ENCODE peak calls at places on chromosomes 7 and 10, in ten cellular contexts. Z, A, X, P, R, J, L, G, Y and B are unnamed samples.

GRCh38 chr7:121279822-121280221 is 49.0 kb upstream of the WNT16 start:
- DNase-seq in Z (no peak), G (no peak), X (no peak), Y (no peak), P (no peak), A (no peak), L (no peak), J (no peak), R (no peak), B (no peak)

GRCh38 chr7:64951250-64951848 is 39.5 kb downstream of the ZNF117 start:
- DNase-seq in L (no peak), G (no peak), X (no peak), J (peak), A (no peak), Z (peak), R (peak), Y (peak), P (no peak), B (peak)

GRCh38 chr10:114634607-114634974 is 23.5 kb downstream of the ABLIM1 start:
- DNase-seq in J (peak), L (peak), Y (peak), Z (no peak), P (no peak), G (no peak), A (no peak), R (peak), X (no peak), B (peak)

GRCh38 chr7:152979376-152979775 is 219.8 kb downstream of the ACTR3B start:
- DNase-seq in X (no peak), Y (no peak), R (no peak), J (no peak), Z (no peak), A (no peak), P (no peak), G (no peak), L (no peak), B (no peak)

GRCh38 chr10:100968839-100969174 is 497 bp upstream of the SEMA4G start:
- DNase-seq in Y (no peak), Z (no peak), J (no peak), L (no peak), A (no peak), X (no peak), G (no peak), R (no peak), P (no peak), B (no peak)

GRCh38 chr10:122878799-122879338 is 512 bp downstream of the FAM24B start:
- DNase-seq in G (no peak), L (no peak), Z (peak), A (no peak), Y (peak), J (no peak), P (no peak), R (no peak), X (no peak), B (no peak)

GRCh38 chr7:27155816-27156507 is 513 bp downstream of the HOXA7 start:
- DNase-seq in Y (peak), G (no peak), L (no peak), P (no peak), X (peak), Z (no peak), J (peak), R (no peak), A (no peak), B (no peak)

GRCh38 chr7:516606-517456 is 2.8 kb downstream of the PDGFA start:
- DNase-seq in Z (no peak), R (no peak), X (peak), J (peak), L (peak), Y (peak), P (no peak), A (no peak), G (no peak), B (no peak)

GRCh38 chr10:84537447-84537931 is 209.1 kb downstream of the CCSER2 start:
- DNase-seq in Z (peak), P (no peak), A (no peak), J (peak), Y (peak), G (no peak), L (peak), X (peak), R (peak), B (peak)

GRCh38 chr10:78779339-78779955 is 289.3 kb upstream of the ZMIZ1 start:
- DNase-seq in R (no peak), J (no peak), L (no peak), P (no peak), Y (peak), Z (no peak), A (no peak), X (no peak), G (no peak), B (no peak)

GRCh38 chr10:25869067-25869591 is 64.9 kb upstream of the MYO3A start:
- DNase-seq in A (no peak), R (no peak), P (no peak), Z (no peak), G (no peak), L (no peak), Y (no peak), J (no peak), X (no peak), B (no peak)

GRCh38 chr10:111515264-111515663 is 438.4 kb downstream of the ADRA2A start:
- DNase-seq in Z (no peak), X (no peak), Y (no peak), J (no peak), G (no peak), R (no peak), L (no peak), A (no peak), P (no peak), B (no peak)

GRCh38 chr7:158617737-158618128 is 30.1 kb upstream of the PTPRN2 start:
- DNase-seq in A (no peak), J (no peak), P (no peak), X (no peak), G (no peak), R (no peak), Y (no peak), Z (no peak), L (no peak), B (no peak)

GRCh38 chr10:7102084-7102483 is 308.8 kb downstream of the SFMBT2 start:
- DNase-seq in X (no peak), L (no peak), A (no peak), J (no peak), Y (no peak), P (no peak), G (no peak), R (no peak), Z (no peak), B (no peak)

GRCh38 chr10:104146871-104147270 is 24.9 kb downstream of the SFR1 start:
- DNase-seq in R (peak), L (no peak), J (no peak), G (no peak), Y (no peak), Z (no peak), P (no peak), A (no peak), X (no peak), B (no peak)

GRCh38 chr10:110141185-110141584 is 66.2 kb upstream of the MXI1 start:
- DNase-seq in G (no peak), L (no peak), Z (no peak), A (no peak), X (no peak), R (no peak), J (no peak), P (no peak), Y (no peak), B (no peak)

GRCh38 chr10:83991986-83992753 is 147.1 kb upstream of the GHITM start:
- DNase-seq in Z (peak), Y (peak), J (no peak), L (no peak), G (no peak), R (no peak), X (no peak), P (no peak), A (no peak), B (no peak)

GRCh38 chr10:22475857-22476600 is 130.7 kb downstream of the SPAG6 start:
- DNase-seq in P (no peak), G (no peak), X (no peak), A (no peak), Z (no peak), L (no peak), Y (no peak), J (no peak), R (peak), B (no peak)

GRCh38 chr7:4694653-4695335 is 12.7 kb downstream of the FOXK1 start:
- DNase-seq in X (peak), G (no peak), Z (no peak), Y (peak), P (no peak), J (no peak), R (no peak), A (no peak), L (peak), B (peak)

GRCh38 chr7:23012797-23013714 is 874 bp downstream of the HYCC1 start:
- DNase-seq in Y (peak), A (no peak), J (no peak), G (no peak), L (peak), R (peak), Z (peak), X (peak), P (no peak), B (no peak)

GRCh38 chr7:41097501-41097900 is 605.4 kb downstream of the INHBA start:
- DNase-seq in P (no peak), Z (no peak), X (no peak), G (no peak), J (no peak), Y (no peak), R (no peak), L (no peak), A (no peak), B (no peak)

GRCh38 chr7:55534916-55535636 is 37.2 kb downstream of the VOPP1 start:
- DNase-seq in Y (no peak), X (no peak), Z (no peak), J (no peak), P (no peak), R (no peak), G (no peak), L (no peak), A (no peak), B (no peak)

GRCh38 chr10:70657036-70657435 is 15.3 kb upstream of the ADAMTS14 start:
- DNase-seq in G (no peak), Z (no peak), R (no peak), P (no peak), Y (no peak), L (no peak), A (no peak), J (no peak), X (no peak), B (no peak)

GRCh38 chr10:21169271-21169670 is 272.2 kb upstream of the NEBL start:
- DNase-seq in L (no peak), G (no peak), P (no peak), R (no peak), A (no peak), Y (no peak), Z (no peak), J (no peak), X (no peak), B (no peak)

GRCh38 chr7:105792488-105793370 is 83.7 kb downstream of the ATXN7L1 start:
- DNase-seq in J (no peak), A (no peak), G (no peak), R (no peak), Z (no peak), P (no peak), Y (no peak), L (no peak), X (no peak), B (no peak)

GRCh38 chr10:6771361-6771760 is 191.3 kb upstream of the PRKCQ start:
- DNase-seq in P (no peak), R (no peak), Y (no peak), J (no peak), Z (no peak), L (no peak), G (no peak), X (no peak), A (no peak), B (no peak)

GRCh38 chr10:13347235-13348156 is 597 bp downstream of the SEPHS1 start:
- DNase-seq in L (peak), Y (peak), P (peak), A (peak), R (peak), Z (peak), G (peak), X (peak), J (no peak), B (peak)

GRCh38 chr10:48896756-48897437 is 42.7 kb downstream of the LRRC18 start:
- DNase-seq in G (no peak), R (no peak), Z (no peak), P (no peak), L (no peak), A (no peak), Y (no peak), J (peak), X (no peak), B (no peak)

GRCh38 chr7:90298145-90299038 is 22.7 kb downstream of the FAM237B start:
- DNase-seq in J (peak), G (no peak), L (no peak), Z (peak), P (no peak), X (no peak), A (no peak), R (peak), Y (peak), B (peak)

GRCh38 chr7:139687980-139688632 is 89.7 kb downstream of the HIPK2 start:
- DNase-seq in R (peak), P (no peak), Y (peak), G (no peak), J (no peak), Z (no peak), A (no peak), L (no peak), X (no peak), B (no peak)